ENCODE peak calls at places on chromosome 6, in five cellular contexts. E is AG08396; P is AG08395; G is stimulated activated CD4-positive, alpha-beta T cell treated with anti-CD3 and anti-CD28 coated beads, Interleukin-1b, Interleukin-23, amount 100 ng/mL, for 1 hour; Y is progenitor cell of endocrine pancreas. U is an unnamed sample.

GRCh38 chr6:96468281-96468680 is 53.3 kb upstream of the UFL1 start:
- DNase-seq in E (no peak), P (no peak), G (no peak), Y (no peak), U (no peak)

GRCh38 chr6:42771741-42772100 is 10.1 kb upstream of the BICRAL start:
- DNase-seq in E (no peak), P (no peak), G (no peak), Y (no peak), U (no peak)

GRCh38 chr6:31949926-31950548 is 4.1 kb downstream of the CFB start:
- DNase-seq in E (no peak), P (no peak), G (no peak), Y (no peak), U (no peak)

GRCh38 chr6:3747100-3747737 is 4.3 kb downstream of the PXDC1 start:
- DNase-seq in E (no peak), P (no peak), G (no peak), Y (no peak), U (no peak)

GRCh38 chr6:104187616-104188015 is 672.1 kb downstream of the HACE1 start:
- DNase-seq in E (no peak), P (no peak), G (no peak), Y (no peak), U (no peak)

GRCh38 chr6:161074496-161075140 is 83.0 kb downstream of the MAP3K4 start:
- DNase-seq in E (no peak), P (no peak), G (no peak), Y (no peak), U (peak)

GRCh38 chr6:111480988-111481830 is 1.8 kb downstream of the REV3L start:
- DNase-seq in E (no peak), P (no peak), G (no peak), Y (no peak), U (peak)

GRCh38 chr6:81561071-81561564 is 191.4 kb downstream of the TENT5A start:
- DNase-seq in E (no peak), P (no peak), G (no peak), Y (no peak), U (no peak)

GRCh38 chr6:13769655-13770053 is 44.7 kb downstream of the MCUR1 start:
- DNase-seq in E (no peak), P (no peak), G (no peak), Y (no peak), U (no peak)

GRCh38 chr6:157151029-157151428 is 172.3 kb downstream of the TMEM242 start:
- DNase-seq in E (no peak), P (no peak), G (no peak), Y (no peak), U (peak)

GRCh38 chr6:124057448-124057847 is 253.8 kb downstream of the NKAIN2 start:
- DNase-seq in E (no peak), P (no peak), G (no peak), Y (no peak), U (no peak)

GRCh38 chr6:90472716-90473115 is 114.2 kb downstream of the MAP3K7 start:
- DNase-seq in E (no peak), P (no peak), G (no peak), Y (no peak), U (no peak)

GRCh38 chr6:20444786-20445271 is 43.1 kb downstream of the E2F3 start:
- DNase-seq in E (no peak), P (peak), G (no peak), Y (no peak), U (peak)

GRCh38 chr6:44109212-44109611 is 18.0 kb downstream of the MRPL14 start:
- DNase-seq in E (no peak), P (no peak), G (no peak), Y (no peak), U (no peak)

GRCh38 chr6:43984442-43985321 is 142.6 kb downstream of the MRPL14 start:
- DNase-seq in E (no peak), P (no peak), G (no peak), Y (no peak), U (no peak)

GRCh38 chr6:135962731-135963130 is 111.2 kb downstream of the PDE7B start:
- DNase-seq in E (peak), P (peak), G (no peak), Y (no peak), U (no peak)

GRCh38 chr6:17224056-17224455 is 57.1 kb upstream of the RBM24 start:
- DNase-seq in E (no peak), P (no peak), G (no peak), Y (no peak), U (no peak)

GRCh38 chr6:166907871-166908806 is 48.2 kb downstream of the RNASET2 start:
- DNase-seq in E (no peak), P (no peak), G (no peak), Y (no peak), U (no peak)

U was measured in lung microvascular endothelial cell.